ENCODE peak calls at places on chromosome 9, in five cellular contexts. One of them, this sample, is unnamed.

GRCh38 chr9:109297899-109298298 is 23.0 kb downstream of the EPB41L4B start:
- DNase-seq in progenitor cell of endocrine pancreas: no peak
- DNase-seq in Caco-2: no peak
- DNase-seq in body of pancreas: no peak
- DNase-seq in CD4-positive, alpha-beta T cell: no peak
- DNase-seq in this sample: no peak

GRCh38 chr9:134315716-134316443 is 10.4 kb upstream of the RXRA start:
- DNase-seq in progenitor cell of endocrine pancreas: no peak
- DNase-seq in Caco-2: no peak
- DNase-seq in body of pancreas: no peak
- DNase-seq in CD4-positive, alpha-beta T cell: no peak
- DNase-seq in this sample: no peak

GRCh38 chr9:129401623-129402340 is 219.1 kb downstream of the C9orf50 start:
- DNase-seq in progenitor cell of endocrine pancreas: no peak
- DNase-seq in Caco-2: no peak
- DNase-seq in body of pancreas: no peak
- DNase-seq in CD4-positive, alpha-beta T cell: no peak
- DNase-seq in this sample: no peak

GRCh38 chr9:137823986-137824771 is 53.4 kb upstream of the CACNA1B start:
- DNase-seq in progenitor cell of endocrine pancreas: no peak
- DNase-seq in Caco-2: no peak
- DNase-seq in body of pancreas: no peak
- DNase-seq in CD4-positive, alpha-beta T cell: no peak
- DNase-seq in this sample: no peak

GRCh38 chr9:86846679-86847078 is 100.6 kb downstream of the GAS1 start:
- DNase-seq in progenitor cell of endocrine pancreas: no peak
- DNase-seq in Caco-2: no peak
- DNase-seq in body of pancreas: no peak
- DNase-seq in CD4-positive, alpha-beta T cell: no peak
- DNase-seq in this sample: no peak

GRCh38 chr9:111186021-111186420 is 144.0 kb downstream of the OR2K2 start:
- DNase-seq in progenitor cell of endocrine pancreas: no peak
- DNase-seq in Caco-2: no peak
- DNase-seq in body of pancreas: no peak
- DNase-seq in CD4-positive, alpha-beta T cell: no peak
- DNase-seq in this sample: no peak

GRCh38 chr9:77815260-77815659 is 167.1 kb upstream of the GNA14 start:
- DNase-seq in progenitor cell of endocrine pancreas: no peak
- DNase-seq in Caco-2: no peak
- DNase-seq in body of pancreas: no peak
- DNase-seq in CD4-positive, alpha-beta T cell: no peak
- DNase-seq in this sample: no peak

GRCh38 chr9:108416321-108416720 is 439.5 kb downstream of the ACTL7B start:
- DNase-seq in progenitor cell of endocrine pancreas: no peak
- DNase-seq in Caco-2: peak; percentile 11
- DNase-seq in body of pancreas: no peak
- DNase-seq in CD4-positive, alpha-beta T cell: no peak
- DNase-seq in this sample: no peak

GRCh38 chr9:131417264-131418142 is 23.6 kb downstream of the PRRC2B start:
- DNase-seq in progenitor cell of endocrine pancreas: no peak
- DNase-seq in Caco-2: no peak
- DNase-seq in body of pancreas: no peak
- DNase-seq in CD4-positive, alpha-beta T cell: no peak
- DNase-seq in this sample: no peak

GRCh38 chr9:101540069-101540468 is 6.4 kb downstream of the RNF20 start:
- DNase-seq in progenitor cell of endocrine pancreas: no peak
- DNase-seq in Caco-2: no peak
- DNase-seq in body of pancreas: no peak
- DNase-seq in CD4-positive, alpha-beta T cell: no peak
- DNase-seq in this sample: no peak

GRCh38 chr9:2321523-2322148 is 300.0 kb upstream of the VLDLR start:
- DNase-seq in progenitor cell of endocrine pancreas: no peak
- DNase-seq in Caco-2: no peak
- DNase-seq in body of pancreas: no peak
- DNase-seq in CD4-positive, alpha-beta T cell: no peak
- DNase-seq in this sample: no peak

GRCh38 chr9:135443811-135444470 is 35.6 kb upstream of the PPP1R26 start:
- DNase-seq in progenitor cell of endocrine pancreas: no peak
- DNase-seq in Caco-2: no peak
- DNase-seq in body of pancreas: no peak
- DNase-seq in CD4-positive, alpha-beta T cell: no peak
- DNase-seq in this sample: no peak

GRCh38 chr9:89873801-89874200 is 269.0 kb downstream of the GADD45G start:
- DNase-seq in progenitor cell of endocrine pancreas: no peak
- DNase-seq in Caco-2: no peak
- DNase-seq in body of pancreas: no peak
- DNase-seq in CD4-positive, alpha-beta T cell: no peak
- DNase-seq in this sample: peak; percentile 78

GRCh38 chr9:91421022-91421765 is 2.4 kb downstream of the NFIL3 start:
- DNase-seq in progenitor cell of endocrine pancreas: peak; percentile 61
- DNase-seq in Caco-2: no peak
- DNase-seq in body of pancreas: peak; percentile 33
- DNase-seq in CD4-positive, alpha-beta T cell: no peak
- DNase-seq in this sample: peak; percentile 84

GRCh38 chr9:93908591-93909241 is 46.4 kb downstream of the BARX1 start:
- DNase-seq in progenitor cell of endocrine pancreas: no peak
- DNase-seq in Caco-2: no peak
- DNase-seq in body of pancreas: no peak
- DNase-seq in CD4-positive, alpha-beta T cell: no peak
- DNase-seq in this sample: no peak

GRCh38 chr9:131840751-131841702 is 101.2 kb upstream of the RAPGEF1 start:
- DNase-seq in progenitor cell of endocrine pancreas: no peak
- DNase-seq in Caco-2: no peak
- DNase-seq in body of pancreas: no peak
- DNase-seq in CD4-positive, alpha-beta T cell: no peak
- DNase-seq in this sample: no peak

GRCh38 chr9:90906316-90907055 is 104.9 kb downstream of the SYK start:
- DNase-seq in progenitor cell of endocrine pancreas: no peak
- DNase-seq in Caco-2: no peak
- DNase-seq in body of pancreas: no peak
- DNase-seq in CD4-positive, alpha-beta T cell: no peak
- DNase-seq in this sample: no peak

GRCh38 chr9:92265159-92265558 is 28.3 kb downstream of the IARS1 start:
- DNase-seq in progenitor cell of endocrine pancreas: no peak
- DNase-seq in Caco-2: no peak
- DNase-seq in body of pancreas: no peak
- DNase-seq in CD4-positive, alpha-beta T cell: no peak
- DNase-seq in this sample: no peak

GRCh38 chr9:34158362-34158869 is 20.4 kb upstream of the UBAP1 start:
- DNase-seq in progenitor cell of endocrine pancreas: no peak
- DNase-seq in Caco-2: peak; percentile 53
- DNase-seq in body of pancreas: no peak
- DNase-seq in CD4-positive, alpha-beta T cell: no peak
- DNase-seq in this sample: no peak

GRCh38 chr9:129886226-129887174 is 51.2 kb downstream of the USP20 start:
- DNase-seq in progenitor cell of endocrine pancreas: no peak
- DNase-seq in Caco-2: no peak
- DNase-seq in body of pancreas: no peak
- DNase-seq in CD4-positive, alpha-beta T cell: peak; percentile 55
- DNase-seq in this sample: no peak

GRCh38 chr9:118091221-118091620 is 387.0 kb downstream of the TLR4 start:
- DNase-seq in progenitor cell of endocrine pancreas: no peak
- DNase-seq in Caco-2: no peak
- DNase-seq in body of pancreas: no peak
- DNase-seq in CD4-positive, alpha-beta T cell: no peak
- DNase-seq in this sample: no peak

GRCh38 chr9:111621895-111622480 is 9.1 kb upstream of the DNAJC25 start:
- DNase-seq in progenitor cell of endocrine pancreas: no peak
- DNase-seq in Caco-2: peak; percentile 64
- DNase-seq in body of pancreas: no peak
- DNase-seq in CD4-positive, alpha-beta T cell: peak; percentile 35
- DNase-seq in this sample: no peak

GRCh38 chr9:115847245-115847644 is 306.3 kb upstream of the PAPPA start:
- DNase-seq in progenitor cell of endocrine pancreas: no peak
- DNase-seq in Caco-2: no peak
- DNase-seq in body of pancreas: no peak
- DNase-seq in CD4-positive, alpha-beta T cell: no peak
- DNase-seq in this sample: no peak

GRCh38 chr9:69376651-69377050 is 51.6 kb downstream of the ENTREP1 start:
- DNase-seq in progenitor cell of endocrine pancreas: no peak
- DNase-seq in Caco-2: no peak
- DNase-seq in body of pancreas: no peak
- DNase-seq in CD4-positive, alpha-beta T cell: no peak
- DNase-seq in this sample: no peak

GRCh38 chr9:24602687-24603352 is 57.1 kb upstream of the IZUMO3 start:
- DNase-seq in progenitor cell of endocrine pancreas: no peak
- DNase-seq in Caco-2: no peak
- DNase-seq in body of pancreas: no peak
- DNase-seq in CD4-positive, alpha-beta T cell: no peak
- DNase-seq in this sample: no peak

GRCh38 chr9:132241840-132242620 is 80.2 kb downstream of the NTNG2 start:
- DNase-seq in progenitor cell of endocrine pancreas: no peak
- DNase-seq in Caco-2: peak; percentile 26
- DNase-seq in body of pancreas: no peak
- DNase-seq in CD4-positive, alpha-beta T cell: peak; percentile 63
- DNase-seq in this sample: peak; percentile 80

GRCh38 chr9:126030716-126031115 is 283.5 kb downstream of the PBX3 start:
- DNase-seq in progenitor cell of endocrine pancreas: no peak
- DNase-seq in Caco-2: no peak
- DNase-seq in body of pancreas: no peak
- DNase-seq in CD4-positive, alpha-beta T cell: no peak
- DNase-seq in this sample: no peak

GRCh38 chr9:95157491-95158151 is 159.9 kb downstream of the FANCC start:
- DNase-seq in progenitor cell of endocrine pancreas: no peak
- DNase-seq in Caco-2: no peak
- DNase-seq in body of pancreas: peak; percentile 49
- DNase-seq in CD4-positive, alpha-beta T cell: no peak
- DNase-seq in this sample: no peak

GRCh38 chr9:107733530-107733907 is 243.9 kb upstream of the KLF4 start:
- DNase-seq in progenitor cell of endocrine pancreas: no peak
- DNase-seq in Caco-2: no peak
- DNase-seq in body of pancreas: peak; percentile 44
- DNase-seq in CD4-positive, alpha-beta T cell: no peak
- DNase-seq in this sample: no peak

GRCh38 chr9:112048924-112049785 is 125.9 kb downstream of the SUSD1 start:
- DNase-seq in progenitor cell of endocrine pancreas: no peak
- DNase-seq in Caco-2: no peak
- DNase-seq in body of pancreas: no peak
- DNase-seq in CD4-positive, alpha-beta T cell: no peak
- DNase-seq in this sample: no peak

GRCh38 chr9:137025120-137025966 is 2.7 kb downstream of the ABCA2 start:
- DNase-seq in progenitor cell of endocrine pancreas: no peak
- DNase-seq in Caco-2: no peak
- DNase-seq in body of pancreas: peak; percentile 83
- DNase-seq in CD4-positive, alpha-beta T cell: no peak
- DNase-seq in this sample: no peak

GRCh38 chr9:19457694-19458009 is 48.8 kb downstream of the ACER2 start:
- DNase-seq in progenitor cell of endocrine pancreas: no peak
- DNase-seq in Caco-2: no peak
- DNase-seq in body of pancreas: no peak
- DNase-seq in CD4-positive, alpha-beta T cell: no peak
- DNase-seq in this sample: no peak
- TF ChIP-seq CTCF in progenitor cell of endocrine pancreas: no peak
- TF ChIP-seq CTCF in Caco-2: no peak
- TF ChIP-seq CTCF in body of pancreas: no peak
- TF ChIP-seq CTCF in CD4-positive, alpha-beta T cell: peak; percentile 4
- TF ChIP-seq CTCF in this sample: no peak

DNA sequence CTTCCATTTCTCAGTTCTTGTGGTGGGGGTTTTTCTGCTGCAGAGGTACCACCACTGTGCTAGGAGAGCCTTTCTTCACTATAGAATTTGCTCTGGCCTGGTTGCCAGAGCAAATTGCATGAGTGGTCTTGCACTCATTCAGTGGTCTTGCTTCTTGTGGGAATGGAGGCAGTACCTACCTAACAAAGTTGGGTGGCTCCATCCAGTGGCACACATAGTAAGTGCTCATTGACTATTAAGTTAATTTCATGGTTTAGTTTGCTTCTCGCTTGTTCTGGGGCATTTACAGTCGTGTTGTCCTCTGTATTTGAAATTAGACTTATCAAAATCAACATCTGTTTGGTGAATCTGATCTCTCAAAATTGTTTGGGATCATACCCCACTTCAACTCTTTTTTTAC is 23.0 kb downstream of the SLC28A3 start:
- DNase-seq in progenitor cell of endocrine pancreas: no peak
- DNase-seq in Caco-2: no peak
- DNase-seq in body of pancreas: no peak
- DNase-seq in CD4-positive, alpha-beta T cell: no peak
- DNase-seq in this sample: no peak
- TF ChIP-seq CTCF in progenitor cell of endocrine pancreas: no peak
- TF ChIP-seq CTCF in Caco-2: no peak
- TF ChIP-seq CTCF in body of pancreas: no peak
- TF ChIP-seq CTCF in CD4-positive, alpha-beta T cell: no peak
- TF ChIP-seq CTCF in this sample: no peak

GRCh38 chr9:14653511-14653910 is 39.7 kb downstream of the ZDHHC21 start:
- DNase-seq in progenitor cell of endocrine pancreas: no peak
- DNase-seq in Caco-2: no peak
- DNase-seq in body of pancreas: no peak
- DNase-seq in CD4-positive, alpha-beta T cell: no peak
- DNase-seq in this sample: no peak

GRCh38 chr9:14654932-14655331 is 38.3 kb downstream of the ZDHHC21 start:
- DNase-seq in progenitor cell of endocrine pancreas: no peak
- DNase-seq in Caco-2: no peak
- DNase-seq in body of pancreas: no peak
- DNase-seq in CD4-positive, alpha-beta T cell: no peak
- DNase-seq in this sample: no peak

DNA sequence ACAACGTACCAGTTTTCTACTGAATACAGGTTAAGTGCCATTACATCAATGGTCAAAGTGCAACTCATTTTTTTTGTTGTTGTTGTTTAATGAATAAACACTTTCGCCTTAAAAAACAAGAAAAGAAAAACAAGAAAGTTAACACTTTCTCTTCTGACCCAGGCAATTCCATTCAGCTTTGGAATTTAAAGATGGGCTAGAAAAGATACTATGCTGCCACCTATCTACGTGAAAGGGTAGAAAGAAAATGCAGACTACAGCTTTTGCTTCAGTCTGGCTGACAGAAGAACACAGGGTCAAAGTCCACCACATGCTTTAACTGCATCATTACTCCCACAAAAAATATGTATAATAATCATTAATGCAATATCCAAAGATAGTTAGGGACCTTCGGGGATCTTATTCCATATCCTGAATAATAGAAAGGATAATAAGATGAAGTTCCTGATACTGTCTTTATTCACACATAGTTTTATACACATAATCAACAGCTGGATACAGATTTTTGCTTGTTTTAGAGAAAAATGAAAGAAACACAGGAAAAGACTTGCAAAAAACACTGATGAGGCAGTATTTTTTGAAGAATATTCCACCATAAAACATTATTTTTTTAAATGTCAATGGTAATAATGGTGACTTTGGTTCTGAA is 40.4 kb downstream of the ZDHHC21 start:
- DNase-seq in progenitor cell of endocrine pancreas: no peak
- DNase-seq in Caco-2: peak; percentile 31
- DNase-seq in body of pancreas: peak; percentile 11
- DNase-seq in CD4-positive, alpha-beta T cell: no peak
- DNase-seq in this sample: no peak
- TF ChIP-seq CTCF in progenitor cell of endocrine pancreas: peak; percentile 61
- TF ChIP-seq CTCF in Caco-2: peak; percentile 39
- TF ChIP-seq CTCF in body of pancreas: peak; percentile 60
- TF ChIP-seq CTCF in CD4-positive, alpha-beta T cell: no peak
- TF ChIP-seq CTCF in this sample: peak; percentile 67

DNA sequence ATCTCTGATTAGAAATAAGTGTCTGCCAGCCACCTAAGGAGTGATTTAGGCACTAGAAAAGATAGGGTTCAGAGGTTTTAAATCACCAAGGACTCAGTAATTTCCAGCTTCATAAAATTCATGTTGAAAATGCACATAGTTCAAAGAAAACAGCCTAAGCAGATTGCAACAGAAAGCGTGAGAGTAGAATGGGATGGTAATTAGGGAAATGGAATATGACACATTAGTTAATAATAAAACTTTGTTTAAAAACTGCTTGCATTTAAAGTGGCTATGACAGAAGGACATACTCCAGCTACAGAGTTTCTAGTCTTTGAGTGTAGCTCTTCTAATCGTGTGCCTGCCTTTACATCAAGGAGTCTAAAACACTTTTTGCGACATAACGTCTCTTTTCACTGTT is 490.8 kb downstream of the TLE4 start:
- DNase-seq in progenitor cell of endocrine pancreas: no peak
- DNase-seq in Caco-2: no peak
- DNase-seq in body of pancreas: no peak
- DNase-seq in CD4-positive, alpha-beta T cell: no peak
- DNase-seq in this sample: no peak
- TF ChIP-seq CTCF in progenitor cell of endocrine pancreas: no peak
- TF ChIP-seq CTCF in Caco-2: no peak
- TF ChIP-seq CTCF in body of pancreas: no peak
- TF ChIP-seq CTCF in CD4-positive, alpha-beta T cell: no peak
- TF ChIP-seq CTCF in this sample: no peak

This sample was measured in osteocyte.